ENCODE peak calls at places on chromosomes 16 and 17, in six cellular contexts. L is heart right ventricle, T is AG10803, O is kidney, G is PC-3, F is omental fat pad. I is an unnamed sample.

GRCh38 chr17:31148205-31148604 is 53.4 kb downstream of the NF1 start:
- DNase-seq in L (no peak), T (no peak), O (no peak), G (no peak), F (no peak), I (peak; percentile 46)

GRCh38 chr17:82615084-82616020 is 32.9 kb downstream of the WDR45B start:
- DNase-seq in L (no peak), T (no peak), O (peak; percentile 63), G (no peak), F (no peak), I (no peak)

GRCh38 chr17:68456529-68457167 is 648 bp downstream of the WIPI1 start:
- DNase-seq in L (peak; percentile 78), T (peak; percentile 94), O (peak; percentile 91), G (peak; percentile 79), F (peak; percentile 28), I (peak; percentile 96)

GRCh38 chr16:57151369-57151768 is 34.5 kb downstream of the PSME3IP1 start:
- DNase-seq in L (no peak), T (no peak), O (no peak), G (no peak), F (no peak), I (no peak)

GRCh38 chr17:71342726-71343125 is 778.1 kb upstream of the SOX9 start:
- DNase-seq in L (no peak), T (no peak), O (no peak), G (no peak), F (no peak), I (no peak)

GRCh38 chr17:75277664-75278071 is 6.6 kb upstream of the MIF4GD start:
- DNase-seq in L (no peak), T (peak; percentile 92), O (no peak), G (peak; percentile 34), F (no peak), I (peak; percentile 56)

GRCh38 chr17:30600830-30601494 is 123.8 kb downstream of the GOSR1 start:
- DNase-seq in L (no peak), T (peak; percentile 9), O (no peak), G (peak; percentile 9), F (no peak), I (no peak)

GRCh38 chr16:71883193-71883848 is 661 bp downstream of the ZNF821 start:
- DNase-seq in L (no peak), T (peak; percentile 8), O (peak; percentile 80), G (peak; percentile 30), F (no peak), I (no peak)

GRCh38 chr16:49698931-49699715 is 156.8 kb downstream of the ZNF423 start:
- DNase-seq in L (peak; percentile 70), T (no peak), O (no peak), G (no peak), F (no peak), I (peak; percentile 76)

GRCh38 chr16:20612551-20613470 is 36.6 kb upstream of the ACSM2B start:
- DNase-seq in L (peak; percentile 72), T (no peak), O (no peak), G (no peak), F (no peak), I (peak; percentile 71)

GRCh38 chr16:23013484-23013883 is 135.8 kb downstream of the USP31 start:
- DNase-seq in L (no peak), T (no peak), O (no peak), G (peak; percentile 7), F (no peak), I (peak; percentile 9)
- TF ChIP-seq CTCF in L (no peak), T (peak; percentile 15), O (no peak), G (peak; percentile 33), F (no peak), I (no peak)

GRCh38 chr16:85250609-85251223 is 138.4 kb upstream of the CIBAR2 start:
- DNase-seq in L (no peak), T (peak; percentile 69), O (no peak), G (no peak), F (no peak), I (no peak)
- TF ChIP-seq CTCF in L (no peak), T (no peak), O (no peak), G (no peak), F (no peak), I (no peak)

GRCh38 chr16:89061590-89062380 is 31.9 kb upstream of the ACSF3 start:
- DNase-seq in L (no peak), T (no peak), O (no peak), G (no peak), F (no peak), I (no peak)
- TF ChIP-seq CTCF in L (no peak), T (no peak), O (no peak), G (no peak), F (no peak), I (no peak)

GRCh38 chr17:2170023-2170422 is 115.1 kb downstream of the HIC1 start:
- DNase-seq in L (no peak), T (no peak), O (no peak), G (peak; percentile 40), F (no peak), I (no peak)
- TF ChIP-seq CTCF in L (no peak), T (no peak), O (no peak), G (peak; percentile 58), F (no peak), I (no peak)

GRCh38 chr17:80977172-80977571 is 14.5 kb upstream of the CHMP6 start:
- DNase-seq in L (no peak), T (no peak), O (no peak), G (no peak), F (no peak), I (no peak)
- TF ChIP-seq CTCF in L (no peak), T (no peak), O (no peak), G (no peak), F (no peak), I (no peak)

GRCh38 chr17:43778337-43779144 is at the start of gene DUSP3:
- DNase-seq in L (peak; percentile 95), T (peak; percentile 92), O (peak; percentile 99), G (peak; percentile 89), F (peak; percentile 98), I (peak; percentile 94)

GRCh38 chr17:43784068-43784467 is 3.8 kb downstream of the CFAP97D1 start:
- DNase-seq in L (no peak), T (peak; percentile 86), O (no peak), G (peak; percentile 78), F (no peak), I (no peak)

GRCh38 chr17:43780135-43780534 is at the start of gene CFAP97D1:
- DNase-seq in L (no peak), T (no peak), O (no peak), G (no peak), F (no peak), I (no peak)

GRCh38 chr17:43782903-43783462 is 2.7 kb downstream of the CFAP97D1 start:
- DNase-seq in L (no peak), T (no peak), O (no peak), G (no peak), F (no peak), I (no peak)

DNA sequence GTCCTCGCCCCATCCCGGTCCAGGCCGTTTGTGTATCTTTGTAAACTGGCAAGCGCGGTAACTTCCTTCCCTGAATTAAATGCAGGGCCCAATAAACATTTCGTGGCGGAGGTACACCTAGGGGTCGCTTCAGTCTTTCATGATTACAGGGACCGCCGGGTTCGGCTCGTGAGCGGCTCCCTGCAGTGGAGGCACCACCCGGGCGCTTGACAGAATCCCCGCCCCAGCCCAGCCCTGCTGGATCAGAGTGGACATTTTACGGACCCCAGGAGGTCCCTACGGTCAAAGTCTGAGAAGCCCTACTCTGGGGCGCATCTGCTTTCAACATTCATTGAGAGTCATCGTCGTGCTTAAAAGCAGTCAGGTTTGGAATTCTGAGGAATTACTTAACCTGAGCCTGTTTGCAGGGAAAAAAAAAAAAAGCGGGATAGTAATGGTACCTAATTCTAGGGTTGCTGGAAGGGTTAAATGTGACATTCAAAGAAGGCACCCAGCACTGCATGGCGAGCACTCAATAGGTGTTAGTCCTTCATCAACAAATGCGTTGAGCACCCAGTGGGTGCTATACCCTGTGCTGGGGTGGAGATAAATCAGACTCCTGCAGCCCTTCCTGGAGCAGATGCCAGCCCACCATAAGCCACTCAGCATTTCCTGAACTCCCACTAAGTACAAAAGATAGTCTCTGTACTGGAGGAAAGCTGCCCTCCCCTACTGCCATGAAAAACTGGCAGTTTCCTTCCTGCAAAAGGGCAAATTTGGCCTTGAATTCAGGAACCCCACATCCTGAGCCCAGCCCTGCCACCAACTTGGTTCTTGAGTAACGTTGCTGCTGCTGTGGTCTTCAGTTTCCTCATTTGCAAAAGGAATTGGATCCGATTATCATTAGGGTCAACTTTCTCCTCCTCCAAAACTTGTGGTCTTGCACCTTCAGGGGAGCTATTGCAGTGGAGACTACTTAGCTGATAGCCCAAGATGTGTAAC is 658 bp upstream of the DUSP3 start:
- DNase-seq in L (no peak), T (no peak), O (no peak), G (no peak), F (no peak), I (peak; percentile 41)
- TF ChIP-seq CTCF in L (no peak), T (no peak), O (no peak), G (peak; percentile 47), F (no peak), I (peak; percentile 15)

DNA sequence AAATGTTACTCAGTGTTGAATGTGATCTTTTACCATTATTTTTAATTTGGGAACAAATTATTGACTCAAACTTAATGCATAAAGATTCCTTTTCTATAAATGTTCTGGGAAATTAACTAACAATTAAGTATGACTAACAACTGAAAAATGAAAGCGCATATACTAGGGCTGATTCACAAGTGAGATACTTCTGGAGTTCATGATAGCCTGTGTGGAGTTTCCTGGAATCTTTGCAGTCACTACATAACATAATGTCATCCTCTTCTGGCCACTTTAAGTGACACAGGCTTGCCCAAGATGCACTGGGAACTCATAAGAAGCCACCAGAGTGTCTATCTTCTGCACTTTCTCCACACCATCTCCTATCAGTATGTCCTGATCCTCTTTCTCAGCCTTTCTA is 450.3 kb upstream of the CDH11 start:
- DNase-seq in L (no peak), T (peak; percentile 87), O (no peak), G (peak; percentile 72), F (no peak), I (peak; percentile 88)
- TF ChIP-seq CTCF in L (no peak), T (peak; percentile 37), O (no peak), G (no peak), F (no peak), I (peak; percentile 6)

GRCh38 chr17:7329360-7330098 is 394 bp upstream of the NEURL4 start:
- DNase-seq in L (peak; percentile 98), T (peak; percentile 100), O (peak; percentile 99), G (peak; percentile 95), F (peak; percentile 91), I (peak; percentile 100)
- TF ChIP-seq CTCF in L (no peak), T (no peak), O (no peak), G (no peak), F (no peak), I (no peak)

DNA sequence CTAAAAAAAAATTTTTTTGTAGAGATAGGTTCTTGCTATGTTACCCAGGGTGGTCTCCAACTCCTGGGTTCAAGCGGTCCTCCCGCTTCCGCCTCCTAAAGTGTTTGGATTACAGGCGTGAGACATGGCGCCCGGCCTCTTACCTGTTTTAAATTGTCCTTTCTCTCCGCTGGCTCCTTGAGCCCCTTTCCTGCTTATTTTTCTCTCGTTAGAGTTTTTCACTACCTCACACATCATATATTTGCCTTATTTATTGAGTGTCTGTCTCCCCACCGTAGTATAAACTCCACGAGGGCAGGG is 760 bp upstream of the SEC14L5 start:
- DNase-seq in L (no peak), T (no peak), O (no peak), G (no peak), F (no peak), I (no peak)
- TF ChIP-seq CTCF in L (no peak), T (no peak), O (no peak), G (no peak), F (no peak), I (no peak)

GRCh38 chr16:87347932-87348615 is 30.9 kb upstream of the C16orf95 start:
- DNase-seq in L (peak; percentile 3), T (no peak), O (no peak), G (no peak), F (no peak), I (no peak)
- TF ChIP-seq CTCF in L (no peak), T (no peak), O (no peak), G (peak; percentile 10), F (no peak), I (no peak)